ENCODE peak calls at places on chromosomes 4 and X, in six cellular contexts. E, I, L, Q, H and M are unnamed samples. For H3K4me1, the result is how much of the 10 kb centered on the place peaks cover.

GRCh38 chr4:10526431-10527222 is 69.4 kb upstream of the ZNF518B start:
- DNase-seq in H (no peak), L (peak), E (no peak), I (no peak), Q (no peak), M (peak)

GRCh38 chr4:61638600-61638999 is 438.5 kb downstream of the ADGRL3 start:
- DNase-seq in I (peak), L (no peak), H (no peak), E (no peak), Q (no peak), M (no peak)

GRCh38 chr4:102343964-102344519 is 1.2 kb downstream of the SLC39A8 start:
- DNase-seq in E (no peak), L (peak), I (no peak), H (peak), Q (peak), M (peak)

GRCh38 chr4:146333187-146333894 is 119.0 kb downstream of the REELD1 start:
- DNase-seq in L (no peak), H (peak), E (no peak), I (peak), Q (no peak), M (peak)

GRCh38 chrX:96611619-96612362 is 72.9 kb upstream of the DIAPH2 start:
- DNase-seq in H (no peak), L (no peak), Q (no peak), I (no peak), E (no peak), M (no peak)

GRCh38 chrX:130118941-130119640 is 8.8 kb upstream of the ELF4 start:
- DNase-seq in L (no peak), I (peak), E (no peak), Q (no peak), H (no peak), M (no peak)

GRCh38 chr4:26289421-26289820 is 31.4 kb upstream of the RBPJ start:
- DNase-seq in L (no peak), E (no peak), Q (no peak), H (no peak), I (no peak), M (no peak)

GRCh38 chr4:24651266-24651665 is 66.9 kb upstream of the DHX15 start:
- DNase-seq in L (no peak), H (no peak), Q (no peak), E (no peak), I (no peak), M (no peak)

GRCh38 chr4:148273501-148273986 is 168.7 kb downstream of the NR3C2 start:
- DNase-seq in I (no peak), H (no peak), E (peak), Q (peak), L (no peak), M (no peak)

GRCh38 chr4:141530627-141531026 is 105.8 kb upstream of the IL15 start:
- DNase-seq in Q (no peak), H (no peak), I (no peak), E (no peak), L (no peak), M (no peak)

GRCh38 chr4:96131186-96131585 is 291.3 kb downstream of the PDHA2 start:
- DNase-seq in H (no peak), Q (no peak), E (no peak), L (no peak), I (no peak), M (no peak)

GRCh38 chr4:13218316-13218958 is 265.7 kb downstream of the RAB28 start:
- DNase-seq in Q (no peak), E (no peak), H (no peak), I (no peak), L (no peak), M (no peak)

GRCh38 chr4:74682567-74683359 is 111.6 kb downstream of the BTC start:
- DNase-seq in H (no peak), Q (peak), L (peak), E (no peak), I (peak), M (no peak)

GRCh38 chr4:150746156-150746555 is 164.2 kb downstream of the MAB21L2 start:
- DNase-seq in H (no peak), L (no peak), Q (no peak), E (no peak), I (peak), M (no peak)

GRCh38 chr4:14168919-14169318 is 541.4 kb upstream of the BOD1L1 start:
- DNase-seq in E (no peak), L (no peak), H (no peak), Q (peak), I (peak), M (no peak)

GRCh38 chr4:137125011-137125410 is 407.3 kb downstream of the PCDH18 start:
- DNase-seq in L (peak), E (no peak), I (peak), Q (no peak), H (no peak), M (no peak)

GRCh38 chr4:128524311-128524710 is 236.7 kb upstream of the PGRMC2 start:
- DNase-seq in H (no peak), E (peak), Q (peak), I (peak), L (peak), M (peak)

GRCh38 chr4:123599061-123599919 is 202.7 kb downstream of the SPRY1 start:
- DNase-seq in L (no peak), H (no peak), Q (no peak), I (peak), E (no peak), M (no peak)

GRCh38 chr4:145299380-145300076 is 119.1 kb upstream of the OTUD4 start:
- DNase-seq in I (peak), L (peak), E (no peak), H (peak), Q (no peak), M (no peak)

GRCh38 chrX:139828830-139829229 is 104.0 kb downstream of the ATP11C start:
- DNase-seq in H (no peak), L (no peak), I (no peak), E (no peak), Q (no peak), M (no peak)
- H3K27ac ChIP-seq in H (no peak), L (no peak), I (no peak), E (no peak), Q (no peak), M (no peak)

DNA sequence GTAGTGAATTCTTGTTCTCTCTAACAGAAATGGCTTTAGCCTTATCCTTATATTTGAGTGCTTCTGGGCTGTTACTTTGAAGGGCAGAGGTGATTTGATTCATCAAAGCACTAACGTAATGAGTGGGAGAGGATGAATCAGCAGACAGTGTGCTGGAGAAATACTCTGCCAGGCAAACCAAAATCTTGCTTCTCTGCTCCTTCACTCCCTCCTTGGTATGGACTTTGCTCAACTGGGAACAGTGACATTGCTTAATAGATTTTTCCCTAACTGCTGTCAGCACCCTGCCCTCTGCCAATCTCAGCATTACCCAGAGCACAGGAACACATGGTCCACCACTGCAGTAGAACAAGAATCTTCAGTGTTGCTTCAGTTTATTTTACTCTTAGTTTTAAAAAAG is 56.0 kb downstream of the PDLIM5 start:
- DNase-seq in L (peak), H (no peak), E (no peak), Q (peak), I (peak), M (no peak)
- H3K4me1 ChIP-seq in L (under half), H (under half), E (half or more), Q (under half), I (under half), M (under half)

DNA sequence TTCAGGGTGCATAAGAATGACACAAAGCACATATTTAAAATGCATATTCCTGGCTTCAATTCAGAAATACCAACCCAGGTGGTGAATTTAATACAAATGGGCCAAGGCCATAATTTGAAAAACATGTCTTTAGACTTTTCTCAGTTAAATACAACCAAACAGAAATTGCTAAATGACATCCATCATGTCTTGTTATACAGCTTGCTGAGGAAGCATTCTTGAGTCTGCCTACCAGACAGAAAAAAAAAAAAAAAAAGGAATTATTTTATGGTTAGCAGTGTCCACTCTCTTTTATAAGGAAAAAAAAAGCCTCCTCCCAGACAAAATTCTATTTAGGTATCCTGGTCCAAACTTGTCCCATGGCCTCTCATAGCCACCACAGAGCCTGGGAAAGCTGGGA is 119.0 kb downstream of the PAPSS1 start:
- DNase-seq in H (no peak), E (no peak), I (no peak), Q (no peak), L (no peak), M (no peak)
- H3K27ac ChIP-seq in H (no peak), E (no peak), I (peak), Q (no peak), L (no peak), M (no peak)

GRCh38 chr4:182917182-182918043 is at the start of gene DCTD:
- DNase-seq in H (peak), L (no peak), I (peak), E (peak), Q (peak), M (peak)

GRCh38 chr4:182920676-182921075 is 3.5 kb upstream of the DCTD start:
- DNase-seq in E (no peak), H (no peak), L (no peak), Q (no peak), I (no peak), M (no peak)

GRCh38 chr4:182918044-182918607 is 940 bp upstream of the DCTD start:
- DNase-seq in H (no peak), L (no peak), E (no peak), Q (no peak), I (no peak), M (no peak)

GRCh38 chr4:182916483-182917181 is 554 bp downstream of the DCTD start:
- DNase-seq in I (peak), H (peak), Q (peak), E (peak), L (no peak), M (peak)

DNA sequence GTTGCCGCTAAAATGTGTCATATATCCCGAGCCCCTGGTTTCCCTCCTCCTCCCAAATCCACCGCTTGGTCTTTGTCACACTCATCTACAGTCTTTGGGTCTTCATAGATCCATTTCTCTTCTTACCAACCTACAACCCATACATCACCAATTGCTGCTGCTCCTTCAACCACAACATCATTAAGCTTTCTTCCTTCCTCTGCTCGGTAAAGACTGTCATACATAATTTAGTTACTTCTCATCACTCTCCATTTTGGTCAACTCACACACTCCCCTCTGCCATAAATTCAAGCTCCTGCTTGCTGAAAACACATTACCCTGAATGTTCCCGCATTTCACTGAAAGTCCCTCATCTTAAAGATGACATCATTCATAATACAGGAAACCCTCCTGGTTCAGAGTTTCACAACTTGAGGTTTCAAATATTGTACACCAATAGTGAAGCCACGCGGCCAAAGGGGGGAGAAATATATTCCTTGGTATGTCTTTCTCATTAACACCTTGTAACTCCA is 1.7 kb upstream of the DCTD start:
- DNase-seq in I (peak), L (no peak), E (no peak), H (peak), Q (no peak), M (no peak)
- H3K4me1 ChIP-seq in I (under half), L (under half), E (under half), H (under half), Q (under half), M (under half)

GRCh38 chr4:99404595-99405287 is 30.4 kb downstream of the ADH7 start:
- DNase-seq in L (peak), Q (no peak), E (no peak), H (no peak), I (peak), M (no peak)

GRCh38 chr4:99405433-99406115 is 29.6 kb downstream of the ADH7 start:
- DNase-seq in E (peak), L (peak), I (peak), Q (peak), H (peak), M (peak)

GRCh38 chr4:99403380-99404194 is 31.6 kb downstream of the ADH7 start:
- DNase-seq in Q (no peak), I (no peak), E (no peak), H (no peak), L (no peak), M (no peak)

GRCh38 chr4:99400831-99401230 is 34.3 kb downstream of the ADH7 start:
- DNase-seq in L (no peak), Q (no peak), E (no peak), I (no peak), H (no peak), M (no peak)

GRCh38 chr4:99402765-99403164 is 32.4 kb downstream of the ADH7 start:
- DNase-seq in I (no peak), L (no peak), E (no peak), Q (no peak), H (no peak), M (no peak)
- H3K27ac ChIP-seq in I (peak), L (no peak), E (peak), Q (no peak), H (no peak), M (no peak)

DNA sequence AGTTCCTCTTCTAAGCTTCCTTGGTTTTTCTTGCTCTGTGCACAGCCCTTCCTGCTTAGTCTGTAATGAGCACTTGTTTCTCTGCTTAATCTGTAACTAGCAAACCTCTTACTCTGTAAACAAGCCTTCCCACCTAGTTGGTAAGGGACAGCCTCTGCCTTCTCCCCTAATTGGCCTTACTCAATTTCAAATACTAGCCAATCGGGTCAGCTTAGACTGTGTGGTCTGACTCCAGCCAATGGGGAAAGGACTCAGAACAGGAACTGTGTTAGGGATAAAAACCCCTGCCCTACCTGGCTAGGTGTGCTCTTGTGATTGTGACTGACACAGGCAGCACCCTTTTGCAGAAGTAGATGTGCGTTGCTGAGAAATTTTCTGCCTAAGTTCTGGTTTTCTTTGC is 136.5 kb upstream of the AADAT start:
- DNase-seq in L (no peak), Q (no peak), E (no peak), H (no peak), I (no peak), M (no peak)
- H3K4me1 ChIP-seq in L (under half), Q (under half), E (under half), H (under half), I (under half), M (under half)

GRCh38 chr4:87060957-87061356 is 126.1 kb downstream of the AFF1 start:
- DNase-seq in H (no peak), L (peak), Q (no peak), I (peak), E (no peak), M (no peak)

GRCh38 chr4:87057835-87058234 is 123.0 kb downstream of the AFF1 start:
- DNase-seq in I (no peak), L (no peak), H (no peak), Q (no peak), E (no peak), M (no peak)

GRCh38 chr4:87056884-87057283 is 122.1 kb downstream of the AFF1 start:
- DNase-seq in E (no peak), I (no peak), Q (no peak), H (no peak), L (no peak), M (no peak)

GRCh38 chr4:87055340-87055739 is 120.5 kb downstream of the AFF1 start:
- DNase-seq in I (no peak), Q (no peak), H (no peak), E (no peak), L (no peak), M (no peak)

GRCh38 chr4:87058272-87059073 is 123.7 kb downstream of the AFF1 start:
- DNase-seq in I (peak), Q (no peak), L (peak), H (no peak), E (no peak), M (no peak)
- H3K27ac ChIP-seq in I (no peak), Q (peak), L (no peak), H (no peak), E (peak), M (no peak)